ENCODE peak calls at places on chromosomes 1 and 21, in five cellular contexts. X is psoas muscle, R is Karpas-422, V is upper lobe of right lung, Y is IMR-90. I is an unnamed sample.
A peak's percentile ranks its signal among the peaks of the same experiment; 100 is the strongest.

GRCh38 chr21:29647353-29647781 is 292.4 kb downstream of the GRIK1 start:
- DNase-seq in V (no peak), X (no peak), Y (peak; percentile 97), R (no peak), I (no peak)

GRCh38 chr1:167486090-167486824 is 32.1 kb downstream of the CD247 start:
- DNase-seq in V (no peak), Y (no peak), X (no peak), R (no peak), I (no peak)

GRCh38 chr1:151838491-151839412 is 868 bp downstream of the C2CD4D start:
- DNase-seq in R (no peak), Y (no peak), X (no peak), V (peak; percentile 68), I (no peak)

GRCh38 chr1:239354211-239354610 is 32.2 kb upstream of the CHRM3 start:
- DNase-seq in Y (no peak), X (no peak), V (no peak), R (no peak), I (no peak)

GRCh38 chr1:82000221-82000620 is 199.5 kb downstream of the ADGRL2 start:
- DNase-seq in X (no peak), R (no peak), V (no peak), Y (no peak), I (no peak)

GRCh38 chr1:219910716-219911115 is 17.6 kb downstream of the SLC30A10 start:
- DNase-seq in X (no peak), Y (no peak), R (no peak), V (no peak), I (no peak)

GRCh38 chr1:6991271-6991670 is 206.0 kb downstream of the CAMTA1 start:
- DNase-seq in V (no peak), R (no peak), Y (peak; percentile 77), X (no peak), I (no peak)

GRCh38 chr1:229035054-229035747 is 235.7 kb upstream of the RAB4A start:
- DNase-seq in Y (no peak), R (no peak), X (no peak), V (no peak), I (no peak)

GRCh38 chr21:36424592-36424991 is 39.4 kb downstream of the CHAF1B start:
- DNase-seq in V (no peak), R (no peak), Y (no peak), X (no peak), I (no peak)

GRCh38 chr21:32520885-32521735 is 64.2 kb downstream of the TCP10L start:
- DNase-seq in V (peak; percentile 76), R (no peak), Y (peak; percentile 97), X (peak; percentile 88), I (peak; percentile 91)

GRCh38 chr1:50251592-50252165 is 143.0 kb downstream of the ELAVL4 start:
- DNase-seq in X (no peak), V (no peak), R (peak; percentile 98), Y (no peak), I (no peak)

GRCh38 chr1:93735722-93736121 is 54.1 kb upstream of the BCAR3 start:
- DNase-seq in R (no peak), X (no peak), Y (peak; percentile 90), V (no peak), I (no peak)

GRCh38 chr1:11802616-11802972 is 3.2 kb downstream of the MTHFR start:
- DNase-seq in R (no peak), X (no peak), V (peak; percentile 65), Y (peak; percentile 7), I (no peak)

GRCh38 chr1:235974616-235975015 is 90.3 kb downstream of the NID1 start:
- DNase-seq in R (no peak), X (no peak), Y (peak; percentile 31), V (no peak), I (peak; percentile 40)

GRCh38 chr1:178344513-178345077 is 152.2 kb downstream of the CLEC20A start:
- DNase-seq in Y (peak; percentile 92), X (no peak), R (peak; percentile 56), V (no peak), I (no peak)
- H3K27ac ChIP-seq in Y (peak overlapping the region; percentile 53), X (peak overlapping the region; percentile 87), R (no peak overlapping the region), V (peak overlapping the region; percentile 12), I (peak overlapping the region; percentile 62)

DNA sequence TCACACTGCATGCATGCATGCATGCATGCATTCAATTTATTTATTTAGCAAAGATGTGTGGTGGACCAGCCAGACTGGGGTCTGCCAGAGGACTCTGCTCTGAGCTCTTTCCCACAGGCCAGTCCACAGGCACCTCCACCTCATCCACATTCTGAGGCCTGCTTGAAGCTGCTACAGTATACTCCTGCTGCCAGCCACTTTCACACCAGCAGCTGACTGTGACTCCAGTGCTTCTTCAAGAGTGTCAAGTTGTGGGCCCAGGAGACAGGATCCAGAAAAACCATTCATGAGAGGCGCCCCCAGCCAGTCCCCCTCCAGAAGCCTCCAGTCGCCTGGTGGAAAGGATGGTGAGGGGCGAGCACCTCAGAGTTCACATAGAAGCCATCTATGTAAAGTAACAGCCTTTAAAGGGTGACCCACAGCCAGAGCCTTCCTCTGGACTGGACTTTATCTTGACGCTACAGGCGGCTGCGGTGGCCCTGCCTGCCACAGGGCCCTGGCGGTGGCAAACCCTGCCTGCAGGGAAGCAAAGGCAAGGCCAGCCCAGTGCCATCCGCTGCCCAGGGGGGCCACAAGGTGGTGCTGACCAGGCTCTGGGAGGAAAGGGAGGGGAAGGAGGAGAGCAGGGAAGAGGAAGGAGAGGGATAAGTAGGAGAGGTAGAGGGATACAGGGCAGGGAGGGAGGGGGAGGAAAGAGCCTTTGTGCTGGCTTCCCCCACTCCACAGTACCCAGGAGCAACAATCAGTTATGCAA is 30.7 kb downstream of the SSBP3 start:
- DNase-seq in R (no peak), Y (no peak), V (no peak), X (no peak), I (no peak)
- H3K4me1 ChIP-seq in R (peaks cover 16% of the 10 kb centered on the region), Y (peaks cover 20% of the 10 kb centered on the region), V (peaks cover 54% of the 10 kb centered on the region), X (peaks cover 98% of the 10 kb centered on the region), I (peaks cover 94% of the 10 kb centered on the region)

GRCh38 chr1:923991-924618 is 382 bp downstream of the SAMD11 start:
- DNase-seq in Y (no peak), R (no peak), V (no peak), X (no peak), I (no peak)

GRCh38 chr1:925532-926421 is 2.1 kb downstream of the SAMD11 start:
- DNase-seq in R (no peak), Y (peak; percentile 28), V (no peak), X (peak; percentile 53), I (no peak)

GRCh38 chr1:927234-927633 is 3.5 kb downstream of the SAMD11 start:
- DNase-seq in X (no peak), Y (no peak), V (no peak), R (no peak), I (no peak)

GRCh38 chr1:923131-923990 is at the start of gene SAMD11:
- DNase-seq in X (peak; percentile 94), V (peak; percentile 90), R (peak; percentile 87), Y (peak; percentile 76), I (peak; percentile 91)

DNA sequence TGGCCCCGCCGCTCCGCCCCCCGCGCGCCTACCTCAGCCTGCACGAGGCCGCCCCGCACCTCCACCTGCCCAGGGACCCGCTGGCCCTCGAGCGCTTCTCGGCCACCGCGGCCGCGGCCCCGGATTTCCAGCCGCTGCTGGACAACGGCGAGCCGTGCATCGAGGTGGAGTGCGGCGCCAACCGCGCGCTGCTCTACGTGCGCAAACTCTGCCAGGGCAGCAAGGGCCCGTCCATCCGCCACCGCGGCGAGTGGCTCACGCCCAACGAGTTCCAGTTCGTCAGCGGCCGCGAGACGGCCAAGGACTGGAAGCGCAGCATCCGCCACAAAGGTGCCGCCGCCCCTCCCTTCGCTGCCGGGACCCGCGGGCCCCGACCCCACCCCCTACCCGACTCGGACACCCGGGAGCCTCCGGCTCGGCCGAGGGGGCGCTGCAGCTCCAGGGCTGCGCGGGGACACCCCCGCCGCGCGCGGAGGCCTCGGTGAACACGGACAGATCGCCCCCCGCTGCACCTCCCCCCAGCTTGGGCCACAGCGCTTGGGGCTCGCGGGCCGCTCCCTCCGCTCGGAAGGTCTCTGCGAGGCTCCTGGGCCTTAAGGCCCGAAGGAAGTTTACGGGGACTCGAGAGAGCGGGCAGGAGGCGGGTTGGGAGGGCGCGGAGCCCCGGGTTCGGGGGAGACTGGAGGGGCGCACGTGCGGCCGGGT is 1.0 kb downstream of the SAMD11 start:
- DNase-seq in R (no peak), Y (peak; percentile 36), V (peak; percentile 78), X (peak; percentile 53), I (no peak)
- H3K4me3 ChIP-seq in R (no peak overlapping the region), Y (peak overlapping the region; percentile 59), V (peak overlapping the region; percentile 44), X (peak overlapping the region; percentile 61), I (peak overlapping the region; percentile 12)

DNA sequence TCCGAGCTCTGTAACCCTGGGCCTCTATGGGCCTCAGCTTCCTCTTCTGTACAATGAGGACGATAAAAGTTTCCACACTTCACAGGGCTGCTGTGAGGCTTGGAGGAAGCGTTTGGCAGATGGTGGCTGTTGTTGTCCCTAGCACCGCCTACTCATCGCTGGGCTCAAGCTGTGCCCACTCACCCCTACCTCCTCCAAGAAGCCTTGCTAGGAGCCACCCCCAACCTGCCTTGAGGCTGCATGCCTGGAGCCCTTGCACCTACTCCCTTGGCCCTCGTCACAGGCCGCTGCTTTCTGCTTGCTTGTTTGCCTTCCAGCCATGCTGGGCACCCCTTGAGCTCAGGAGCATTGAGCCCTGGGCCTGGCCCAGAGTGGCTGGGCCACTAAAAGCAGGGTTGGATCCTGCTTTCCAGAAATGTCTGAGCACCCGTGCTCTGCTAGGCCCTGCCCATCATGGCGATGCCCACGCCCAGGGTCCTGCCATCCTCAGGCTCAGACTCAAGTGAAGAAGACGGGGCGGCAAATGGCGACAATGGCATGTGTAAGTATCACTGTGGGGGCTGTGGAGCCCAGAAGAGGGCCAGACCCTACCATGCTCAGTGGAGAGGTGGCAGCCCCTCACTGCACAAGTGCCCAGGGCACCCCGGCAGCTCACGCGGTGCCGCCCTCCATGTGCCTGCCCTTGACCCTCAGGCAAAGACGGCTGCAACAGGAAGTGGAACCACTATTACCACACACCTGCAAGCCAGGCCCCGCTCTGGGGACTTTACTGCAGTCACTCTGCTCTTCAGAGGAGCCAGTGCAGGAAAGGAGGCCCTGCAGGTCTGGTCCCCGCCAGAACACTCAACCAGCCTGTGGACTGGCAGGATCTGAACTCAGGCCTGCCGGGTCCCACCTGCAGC is 9.5 kb downstream of the SH3BGRL3 start:
- DNase-seq in R (peak; percentile 96), X (no peak), V (peak; percentile 85), Y (no peak), I (no peak)
- H3K27ac ChIP-seq in R (peak overlapping the region; percentile 98), X (peak overlapping the region; percentile 36), V (peak overlapping the region; percentile 81), Y (no peak overlapping the region), I (peak overlapping the region; percentile 37)

I was measured in sigmoid colon.